ENCODE peak calls at places on chromosomes 2 and 18, in ten cellular contexts. B, S, I, R, Y, F, Z, K, N and J are unnamed samples. For H3K4me1, the result is how much of the 10 kb centered on the place peaks cover.

GRCh38 chr2:25308599-25308998 is 33.1 kb downstream of the DNMT3A start:
- DNase-seq in B (no peak), S (no peak), I (no peak), R (no peak), Y (no peak), F (no peak), Z (no peak), K (no peak), N (no peak), J (no peak)

GRCh38 chr2:211175956-211176355 is 619.6 kb downstream of the CPS1 start:
- DNase-seq in B (no peak), S (no peak), I (no peak), R (no peak), Y (no peak), F (no peak), Z (no peak), K (no peak), N (no peak), J (no peak)

GRCh38 chr2:45353879-45354278 is 257.2 kb downstream of the SRBD1 start:
- DNase-seq in B (no peak), S (no peak), I (no peak), R (no peak), Y (no peak), F (no peak), Z (no peak), K (peak), N (no peak), J (no peak)

GRCh38 chr2:18297536-18298058 is 262.9 kb downstream of the RDH14 start:
- DNase-seq in B (no peak), S (no peak), I (no peak), R (no peak), Y (no peak), F (no peak), Z (no peak), K (no peak), N (no peak), J (no peak)

GRCh38 chr2:203909192-203909945 is 27.2 kb upstream of the ICOS start:
- DNase-seq in B (no peak), S (no peak), I (no peak), R (peak), Y (no peak), F (peak), Z (peak), K (peak), N (no peak), J (no peak)

GRCh38 chr2:10911291-10912075 is at the start of gene KCNF1:
- DNase-seq in B (no peak), S (no peak), I (peak), R (no peak), Y (no peak), F (no peak), Z (no peak), K (peak), N (no peak), J (no peak)

GRCh38 chr2:20150110-20150706 is 74.7 kb downstream of the SDC1 start:
- DNase-seq in B (no peak), S (no peak), I (no peak), R (no peak), Y (no peak), F (no peak), Z (no peak), K (no peak), N (no peak), J (no peak)

GRCh38 chr2:25306767-25307368 is 34.9 kb downstream of the DNMT3A start:
- DNase-seq in B (no peak), S (peak), I (no peak), R (no peak), Y (peak), F (no peak), Z (no peak), K (no peak), N (no peak), J (no peak)

GRCh38 chr18:57909620-57910019 is 106.5 kb upstream of the ATP8B1 start:
- DNase-seq in B (no peak), S (no peak), I (no peak), R (no peak), Y (no peak), F (no peak), Z (no peak), K (no peak), N (no peak), J (no peak)

GRCh38 chr2:241252778-241253475 is 62.5 kb downstream of the HDLBP start:
- DNase-seq in B (no peak), S (no peak), I (no peak), R (no peak), Y (no peak), F (no peak), Z (no peak), K (no peak), N (no peak), J (no peak)

GRCh38 chr2:215751200-215751910 is 262.0 kb downstream of the MREG start:
- DNase-seq in B (no peak), S (no peak), I (no peak), R (no peak), Y (no peak), F (no peak), Z (no peak), K (peak), N (no peak), J (no peak)

GRCh38 chr2:85537600-85538506 is 1.1 kb upstream of the MAT2A start:
- DNase-seq in B (peak), S (peak), I (peak), R (peak), Y (peak), F (peak), Z (peak), K (peak), N (no peak), J (peak)

GRCh38 chr2:212863185-212863588 is 288.2 kb downstream of the IKZF2 start:
- DNase-seq in B (no peak), S (no peak), I (peak), R (no peak), Y (no peak), F (peak), Z (no peak), K (peak), N (no peak), J (no peak)

GRCh38 chr2:64768426-64769033 is 114.8 kb upstream of the SERTAD2 start:
- DNase-seq in B (no peak), S (no peak), I (no peak), R (no peak), Y (no peak), F (no peak), Z (no peak), K (no peak), N (no peak), J (no peak)

GRCh38 chr2:64766841-64767669 is 113.3 kb upstream of the SERTAD2 start:
- DNase-seq in B (no peak), S (no peak), I (no peak), R (no peak), Y (no peak), F (no peak), Z (peak), K (no peak), N (no peak), J (no peak)

GRCh38 chr2:64769392-64770044 is 115.8 kb upstream of the SERTAD2 start:
- DNase-seq in B (no peak), S (no peak), I (no peak), R (no peak), Y (no peak), F (peak), Z (no peak), K (no peak), N (no peak), J (no peak)

GRCh38 chr2:64770137-64770780 is 116.5 kb upstream of the SERTAD2 start:
- DNase-seq in B (no peak), S (no peak), I (no peak), R (no peak), Y (no peak), F (no peak), Z (peak), K (no peak), N (no peak), J (no peak)

GRCh38 chr2:64767670-64768425 is 114.1 kb upstream of the SERTAD2 start:
- DNase-seq in B (peak), S (peak), I (peak), R (peak), Y (peak), F (peak), Z (peak), K (peak), N (no peak), J (peak)
- TF ChIP-seq CTCF in B (no peak), S (peak), I (no peak), R (peak), Y (peak), F (no peak), Z (no peak), K (peak), N (no peak), J (no peak)

DNA sequence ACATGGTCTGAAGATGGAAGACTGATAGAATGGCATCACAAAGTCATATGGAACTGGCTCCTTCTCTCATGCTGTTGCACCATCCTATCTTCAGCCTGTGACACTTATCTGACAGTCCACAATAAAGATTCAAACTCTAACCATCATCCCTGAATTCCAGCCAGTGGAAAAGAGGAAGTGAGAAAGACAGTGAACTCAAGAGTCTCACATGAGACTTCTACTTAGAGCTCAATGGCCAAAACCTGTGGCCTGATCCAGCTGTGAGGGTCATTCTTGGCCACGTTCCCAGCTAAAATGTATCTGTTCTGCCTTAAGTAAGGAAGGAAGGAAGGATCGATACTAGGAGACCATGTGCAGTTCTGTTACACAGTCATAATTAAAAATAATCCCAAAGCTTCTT is 73.6 kb downstream of the RND3 start:
- DNase-seq in B (no peak), S (no peak), I (no peak), R (no peak), Y (no peak), F (no peak), Z (no peak), K (no peak), N (no peak), J (no peak)
- H3K4me1 ChIP-seq in B (under half), S (under half), I (under half), R (under half), Y (under half), F (under half), Z (under half), K (under half), N (under half), J (under half)

GRCh38 chr2:68171146-68171545 is 13.5 kb downstream of the PNO1 start:
- DNase-seq in B (no peak), S (no peak), I (no peak), R (no peak), Y (no peak), F (no peak), Z (no peak), K (no peak), N (no peak), J (no peak)

GRCh38 chr2:68167186-68167585 is 9.5 kb downstream of the PNO1 start:
- DNase-seq in B (no peak), S (no peak), I (no peak), R (no peak), Y (no peak), F (no peak), Z (no peak), K (no peak), N (no peak), J (no peak)

GRCh38 chr2:68169308-68169707 is 11.6 kb downstream of the PNO1 start:
- DNase-seq in B (no peak), S (no peak), I (no peak), R (no peak), Y (no peak), F (no peak), Z (no peak), K (no peak), N (no peak), J (no peak)

GRCh38 chr2:68172990-68173715 is 15.5 kb downstream of the PNO1 start:
- DNase-seq in B (no peak), S (no peak), I (no peak), R (no peak), Y (no peak), F (no peak), Z (no peak), K (no peak), N (peak), J (no peak)

DNA sequence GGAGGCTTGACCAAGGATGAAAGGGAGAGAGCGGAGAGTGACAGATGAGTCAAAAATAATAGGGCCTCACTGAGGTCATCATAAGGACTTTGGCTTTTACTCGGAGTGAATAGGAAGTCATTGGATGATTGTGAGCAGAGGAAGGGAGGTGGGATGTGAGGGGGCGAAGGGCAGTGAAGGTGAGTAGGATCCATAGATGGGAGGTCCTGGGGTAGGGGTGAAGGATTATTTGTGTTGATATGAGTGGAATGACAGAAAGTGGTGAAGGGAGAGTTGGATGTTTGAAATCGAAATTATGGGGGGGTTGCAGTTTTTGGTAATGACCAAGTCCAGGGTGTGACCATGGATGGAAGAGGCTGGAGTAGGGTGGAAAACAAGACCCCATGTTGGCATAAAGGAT is 14.0 kb downstream of the PNO1 start:
- DNase-seq in B (no peak), S (no peak), I (no peak), R (no peak), Y (no peak), F (no peak), Z (no peak), K (peak), N (no peak), J (no peak)
- TF ChIP-seq CTCF in B (no peak), S (no peak), I (no peak), R (no peak), Y (no peak), F (no peak), Z (no peak), K (no peak), N (no peak), J (no peak)

DNA sequence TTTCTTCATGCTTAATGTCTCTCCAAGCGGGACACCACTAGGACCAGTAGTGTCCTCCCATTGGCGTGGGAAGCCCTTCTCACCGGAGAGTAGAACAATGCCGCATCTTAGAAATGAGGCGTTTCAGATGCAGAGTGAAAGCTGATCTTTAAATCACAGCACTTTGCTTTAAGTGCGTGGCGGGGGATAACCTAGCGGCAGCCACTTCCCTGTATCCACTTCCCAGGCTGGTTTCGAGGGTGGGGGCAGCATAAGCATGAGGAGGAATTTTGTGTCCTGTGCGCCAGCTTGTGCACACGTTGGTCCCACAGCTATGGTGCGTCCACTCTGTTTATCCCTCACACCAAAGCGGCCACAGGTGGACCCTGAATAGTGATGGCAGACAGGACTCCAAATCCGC is 63.1 kb downstream of the MBP start:
- DNase-seq in B (no peak), S (no peak), I (no peak), R (no peak), Y (no peak), F (no peak), Z (no peak), K (no peak), N (no peak), J (no peak)
- H3K4me1 ChIP-seq in B (under half), S (half or more), I (under half), R (half or more), Y (half or more), F (under half), Z (under half), K (under half), N (half or more), J (under half)

DNA sequence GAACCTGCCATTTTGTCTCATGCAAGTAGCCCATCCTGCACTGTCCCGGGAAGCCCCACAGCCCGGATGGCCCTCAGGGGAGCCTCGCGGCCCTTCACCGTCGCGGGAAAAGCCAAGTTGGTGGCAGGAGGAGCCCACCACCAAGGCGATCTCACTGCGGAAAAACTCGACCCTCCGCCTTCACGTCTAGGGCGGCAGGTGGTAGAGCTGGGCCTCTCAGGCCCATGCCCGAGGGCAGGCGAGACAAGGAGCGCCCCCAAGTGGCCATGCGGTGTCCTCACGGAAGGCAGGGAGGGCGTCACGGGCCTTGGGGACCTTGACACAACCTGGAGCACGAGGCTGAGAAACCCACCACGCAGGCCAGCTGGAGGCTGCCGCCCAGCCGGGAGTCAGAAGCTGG is 34.8 kb upstream of the SKA1 start:
- DNase-seq in B (no peak), S (no peak), I (peak), R (no peak), Y (no peak), F (no peak), Z (no peak), K (no peak), N (no peak), J (no peak)
- TF ChIP-seq CTCF in B (no peak), S (no peak), I (peak), R (no peak), Y (no peak), F (no peak), Z (peak), K (peak), N (no peak), J (no peak)

DNA sequence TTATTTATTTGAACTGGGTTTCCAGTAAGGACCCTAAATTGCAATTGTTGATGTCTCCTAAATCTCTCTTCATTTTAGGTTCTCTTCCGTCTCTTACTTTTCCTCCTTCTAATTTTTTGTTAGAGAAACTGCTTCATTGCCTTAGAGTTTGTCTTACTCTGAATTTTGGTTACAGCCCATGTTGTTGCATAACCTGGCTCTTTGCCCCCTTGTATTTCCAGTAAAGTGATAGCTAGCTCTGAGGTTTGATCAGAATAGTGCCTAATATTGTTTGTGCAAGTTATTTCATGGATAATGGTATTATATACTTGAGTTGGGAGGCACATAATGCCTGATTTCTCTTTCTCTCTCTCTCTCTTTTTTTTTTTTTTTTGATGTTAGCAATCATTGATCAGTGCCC is 71.8 kb downstream of the MGAT5 start:
- DNase-seq in B (no peak), S (no peak), I (no peak), R (peak), Y (no peak), F (no peak), Z (no peak), K (no peak), N (no peak), J (no peak)
- H3K4me1 ChIP-seq in B (under half), S (half or more), I (under half), R (under half), Y (under half), F (under half), Z (under half), K (under half), N (under half), J (under half)

GRCh38 chr18:41096504-41096903 is 858.5 kb upstream of the PIK3C3 start:
- DNase-seq in B (no peak), S (no peak), I (no peak), R (no peak), Y (no peak), F (no peak), Z (no peak), K (no peak), N (no peak), J (no peak)
- TF ChIP-seq CTCF in B (peak), S (peak), I (no peak), R (no peak), Y (no peak), F (no peak), Z (no peak), K (no peak), N (peak), J (no peak)